ENCODE peak calls at places on chromosomes 3 and 15, in five cellular contexts. S, G, Y, T and K are unnamed samples.

GRCh38 chr3:15113884-15114283 is 14.9 kb upstream of the RBSN start:
- DNase-seq in S (no peak), G (no peak), Y (no peak), T (no peak), K (no peak)

GRCh38 chr3:50607271-50608091 is 4.1 kb downstream of the CISH start:
- DNase-seq in S (no peak), G (peak; percentile 57), Y (no peak), T (no peak), K (no peak)

GRCh38 chr3:188914556-188914955 is 257.2 kb upstream of the TPRG1 start:
- DNase-seq in S (no peak), G (no peak), Y (no peak), T (no peak), K (no peak)

GRCh38 chr15:92922405-92923002 is 22.4 kb downstream of the CHD2 start:
- DNase-seq in S (no peak), G (no peak), Y (no peak), T (no peak), K (no peak)

GRCh38 chr15:22888120-22888859 is 49.8 kb downstream of the NIPA2 start:
- DNase-seq in S (no peak), G (no peak), Y (peak; percentile 94), T (no peak), K (peak; percentile 80)

GRCh38 chr3:85007195-85008094 is 48.7 kb downstream of the CADM2 start:
- DNase-seq in S (no peak), G (no peak), Y (no peak), T (no peak), K (no peak)

GRCh38 chr15:59933607-59934006 is 70.5 kb upstream of the FOXB1 start:
- DNase-seq in S (no peak), G (no peak), Y (no peak), T (no peak), K (no peak)

GRCh38 chr3:189868061-189868460 is 236.9 kb downstream of the TP63 start:
- DNase-seq in S (no peak), G (no peak), Y (no peak), T (no peak), K (no peak)

GRCh38 chr3:49469037-49469875 is 811 bp upstream of the DAG1 start:
- DNase-seq in S (peak; percentile 62), G (peak; percentile 20), Y (no peak), T (no peak), K (no peak)

GRCh38 chr3:71180524-71180923 is 403.0 kb downstream of the FOXP1 start:
- DNase-seq in S (no peak), G (no peak), Y (no peak), T (no peak), K (no peak)

GRCh38 chr3:16365454-16366128 is 100.6 kb downstream of the OXNAD1 start:
- DNase-seq in S (no peak), G (no peak), Y (no peak), T (no peak), K (no peak)

GRCh38 chr15:39447431-39447830 is 133.4 kb upstream of the THBS1 start:
- DNase-seq in S (no peak), G (no peak), Y (no peak), T (no peak), K (no peak)

GRCh38 chr15:45871121-45871855 is 236.5 kb downstream of the SQOR start:
- DNase-seq in S (no peak), G (no peak), Y (no peak), T (no peak), K (no peak)

GRCh38 chr15:72994778-72995177 is 57.5 kb upstream of the NEO1 start:
- DNase-seq in S (no peak), G (no peak), Y (no peak), T (no peak), K (no peak)

GRCh38 chr3:73745429-73746247 is 120.9 kb upstream of the PDZRN3 start:
- DNase-seq in S (no peak), G (no peak), Y (no peak), T (no peak), K (no peak)

GRCh38 chr3:105836533-105836932 is 32.3 kb downstream of the CBLB start:
- DNase-seq in S (no peak), G (peak; percentile 29), Y (peak; percentile 74), T (no peak), K (no peak)

GRCh38 chr15:68313501-68314390 is 36.2 kb downstream of the FEM1B start:
- DNase-seq in S (no peak), G (no peak), Y (no peak), T (no peak), K (no peak)

GRCh38 chr3:52268036-52268435 is 10.4 kb downstream of the WDR82 start:
- DNase-seq in S (no peak), G (no peak), Y (no peak), T (peak; percentile 33), K (no peak)

GRCh38 chr15:98616397-98616796 is 31.9 kb upstream of the IGF1R start:
- DNase-seq in S (no peak), G (no peak), Y (no peak), T (no peak), K (no peak)

GRCh38 chr15:98442379-98442833 is 205.9 kb upstream of the IGF1R start:
- DNase-seq in S (peak; percentile 61), G (peak; percentile 47), Y (peak; percentile 34), T (peak; percentile 6), K (peak; percentile 40)

GRCh38 chr3:115100172-115100571 is 46.9 kb downstream of the ZBTB20 start:
- DNase-seq in S (no peak), G (no peak), Y (peak; percentile 33), T (no peak), K (no peak)

GRCh38 chr3:45994661-45995369 is 809 bp downstream of the FYCO1 start:
- DNase-seq in S (no peak), G (peak; percentile 63), Y (no peak), T (peak; percentile 36), K (no peak)

GRCh38 chr3:43907508-43907858 is 216.7 kb downstream of the ABHD5 start:
- DNase-seq in S (no peak), G (no peak), Y (no peak), T (no peak), K (no peak)

GRCh38 chr3:193975072-193975535 is 160.8 kb upstream of the HES1 start:
- DNase-seq in S (no peak), G (no peak), Y (no peak), T (no peak), K (no peak)

GRCh38 chr3:102057781-102058421 is 208.6 kb downstream of the NFKBIZ start:
- DNase-seq in S (no peak), G (no peak), Y (no peak), T (no peak), K (no peak)